ENCODE peak calls at places on chromosome 22, in six cellular contexts. W is A549, X is AG04450, A is RWPE1, B is left ventricle myocardium inferior, E is tibial artery. H is an unnamed sample.

GRCh38 chr22:24420072-24420976 is 7.1 kb upstream of the ADORA2A start:
- DNase-seq in W (no peak), B (no peak), E (no peak), X (no peak), A (no peak), H (no peak)

GRCh38 chr22:49087716-49088660 is 739.7 kb downstream of the BRD1 start:
- DNase-seq in E (no peak), W (no peak), B (no peak), A (no peak), X (no peak), H (no peak)

GRCh38 chr22:42185915-42186439 is 55.4 kb upstream of the CYP2D6 start:
- DNase-seq in A (no peak), E (no peak), W (no peak), B (no peak), X (no peak), H (no peak)

GRCh38 chr22:24937114-24937513 is 9.4 kb downstream of the LHFPL7 start:
- DNase-seq in W (no peak), X (no peak), E (no peak), B (no peak), A (no peak), H (no peak)

GRCh38 chr22:20509344-20510047 is 2.1 kb downstream of the MED15 start:
- DNase-seq in A (peak; percentile 86), E (peak; percentile 88), W (peak; percentile 48), X (peak; percentile 82), B (peak; percentile 73), H (peak; percentile 48)

GRCh38 chr22:27122561-27122960 is 465.2 kb downstream of the MIAT start:
- DNase-seq in X (no peak), W (no peak), E (no peak), B (no peak), A (no peak), H (no peak)

GRCh38 chr22:29443452-29443851 is 5.1 kb downstream of the RFPL1 start:
- DNase-seq in A (no peak), E (no peak), B (no peak), X (no peak), W (no peak), H (no peak)

GRCh38 chr22:37569009-37569920 is 9.0 kb downstream of the CDC42EP1 start:
- DNase-seq in B (no peak), W (no peak), E (no peak), X (no peak), A (no peak), H (no peak)

GRCh38 chr22:25364281-25364680 is 144.8 kb downstream of the CRYBB2 start:
- DNase-seq in B (no peak), X (no peak), E (peak; percentile 52), W (no peak), A (no peak), H (no peak)

GRCh38 chr22:37924386-37925065 is 18.4 kb downstream of the MICALL1 start:
- DNase-seq in A (no peak), W (no peak), E (no peak), B (no peak), X (no peak), H (no peak)

GRCh38 chr22:39727541-39727940 is 157.0 kb downstream of the CACNA1I start:
- DNase-seq in E (peak; percentile 20), A (peak; percentile 17), B (no peak), X (no peak), W (peak; percentile 24), H (no peak)

GRCh38 chr22:24950272-24950902 is 2.1 kb upstream of the KIAA1671 start:
- DNase-seq in E (no peak), B (no peak), X (no peak), W (no peak), A (no peak), H (no peak)

GRCh38 chr22:31970490-31971444 is 26.4 kb downstream of the YWHAH start:
- DNase-seq in W (peak; percentile 71), B (peak; percentile 77), A (peak; percentile 85), E (peak; percentile 87), X (peak; percentile 7), H (peak; percentile 80)

GRCh38 chr22:23070418-23071162 is at the start of gene GNAZ:
- DNase-seq in A (no peak), B (no peak), W (no peak), E (peak; percentile 65), X (no peak), H (no peak)

GRCh38 chr22:30628491-30628890 is 7.1 kb upstream of the SLC35E4 start:
- DNase-seq in W (no peak), B (peak; percentile 34), X (no peak), A (no peak), E (no peak), H (no peak)

GRCh38 chr22:23183107-23183698 is 2.9 kb downstream of the BCR start:
- DNase-seq in B (peak; percentile 35), A (no peak), W (no peak), X (no peak), E (peak; percentile 85), H (no peak)

GRCh38 chr22:48175721-48176120 is 1413.3 kb downstream of the TBC1D22A start:
- DNase-seq in W (no peak), B (no peak), E (no peak), A (no peak), X (no peak), H (no peak)

GRCh38 chr22:29733362-29734322 is 13.8 kb downstream of the CABP7 start:
- DNase-seq in A (peak; percentile 28), E (no peak), X (no peak), W (no peak), B (peak; percentile 28), H (no peak)

GRCh38 chr22:17945156-17945850 is 79.1 kb downstream of the MICAL3 start:
- DNase-seq in W (no peak), A (no peak), E (no peak), B (no peak), X (no peak), H (no peak)

GRCh38 chr22:17944205-17944725 is 80.1 kb downstream of the MICAL3 start:
- DNase-seq in B (no peak), A (no peak), X (no peak), E (no peak), W (no peak), H (no peak)

GRCh38 chr22:17946691-17947367 is 77.5 kb downstream of the MICAL3 start:
- DNase-seq in A (no peak), E (no peak), X (no peak), W (no peak), B (no peak), H (no peak)

GRCh38 chr22:17948101-17948500 is 76.3 kb downstream of the MICAL3 start:
- DNase-seq in A (no peak), X (no peak), E (no peak), B (no peak), W (no peak), H (no peak)

DNA sequence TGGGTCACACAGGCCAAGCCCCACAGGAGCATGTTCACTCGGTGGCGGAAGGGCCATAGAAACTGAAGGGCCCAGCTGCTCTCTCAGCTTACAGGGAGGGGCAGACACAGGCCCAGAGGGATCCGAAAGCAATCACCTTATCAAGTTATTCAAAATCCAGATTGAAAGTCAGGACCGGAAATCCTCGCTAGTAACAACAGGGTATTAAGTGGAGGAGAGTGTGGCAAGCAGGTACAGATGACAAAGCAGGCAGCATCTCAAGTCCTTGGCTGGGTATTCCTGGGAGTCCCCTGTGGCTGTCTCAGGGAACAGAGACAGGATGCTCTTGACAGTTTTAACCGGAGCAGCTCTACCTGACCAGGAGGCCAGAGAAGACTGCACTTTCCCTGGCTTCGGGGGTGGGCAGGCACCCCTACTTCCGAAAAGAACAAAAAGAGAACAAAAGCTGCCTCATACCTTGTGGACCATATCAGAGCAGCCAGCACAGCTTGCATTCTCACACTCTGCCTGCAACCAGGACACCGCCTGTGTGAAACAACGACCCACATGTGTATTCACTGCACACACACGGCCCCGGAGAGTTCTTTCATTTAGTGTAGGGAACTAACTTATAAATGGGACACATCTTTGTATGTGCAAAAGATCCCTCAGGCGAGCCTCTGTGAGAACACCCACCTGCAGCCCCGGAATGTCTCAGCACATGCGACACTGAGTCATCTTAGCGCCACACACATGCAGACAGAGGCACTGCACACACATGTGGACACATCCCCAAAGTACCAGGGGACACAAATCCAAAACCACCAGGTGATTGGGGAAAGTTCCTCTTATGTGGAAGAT is 78.3 kb downstream of the MICAL3 start:
- DNase-seq in X (no peak), E (no peak), W (no peak), A (no peak), B (no peak), H (no peak)
- TF ChIP-seq CTCF in X (no peak), E (no peak), W (no peak), A (no peak), B (no peak), H (no peak)

DNA sequence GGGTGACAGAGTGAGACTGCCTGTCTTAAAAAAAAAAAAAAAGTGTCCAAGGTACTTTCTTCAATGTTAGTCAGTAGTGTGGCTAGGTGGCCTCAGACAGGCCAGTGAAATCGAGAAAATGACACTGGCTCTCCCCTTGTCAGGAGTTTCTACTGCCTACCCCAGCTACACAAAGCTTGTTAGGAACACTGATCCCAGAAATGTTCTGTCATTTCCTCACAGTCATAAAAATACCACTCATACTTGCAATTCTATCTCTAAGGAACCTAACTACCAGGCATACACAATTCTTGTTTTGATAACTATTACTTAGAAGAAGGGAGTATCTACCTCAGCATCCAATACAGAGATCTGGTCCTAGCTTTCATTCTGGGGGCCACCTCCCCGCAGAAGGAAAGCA is 31.3 kb downstream of the ATP6V1E1 start:
- DNase-seq in X (no peak), B (no peak), E (no peak), A (no peak), W (no peak), H (no peak)
- H3K27ac ChIP-seq in X (no peak overlapping the region), B (no peak overlapping the region), E (no peak overlapping the region), A (no peak overlapping the region), W (no peak overlapping the region), H (no peak overlapping the region)

DNA sequence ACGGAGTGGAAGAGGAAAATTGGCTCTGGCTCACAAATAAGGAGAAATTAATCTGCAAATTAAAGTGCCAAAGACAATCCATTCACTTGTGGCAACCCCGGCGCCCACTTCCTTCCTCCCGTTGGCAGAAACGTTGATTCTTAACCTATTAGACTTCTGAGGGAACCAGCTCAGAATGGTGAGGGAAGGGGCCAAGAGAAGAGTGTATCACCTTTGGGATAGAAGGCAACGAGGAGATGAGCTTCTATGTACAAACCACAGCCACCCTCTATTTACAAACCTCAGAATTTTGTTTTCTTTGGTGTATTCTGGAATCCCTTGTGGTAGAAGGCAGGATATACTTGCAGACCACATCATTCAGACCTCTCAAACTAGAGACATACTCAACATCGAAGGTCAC is 1.1 kb downstream of the MB start:
- DNase-seq in E (no peak), A (no peak), W (no peak), B (no peak), X (no peak), H (no peak)
- TF ChIP-seq CTCF in E (no peak), A (no peak), W (no peak), B (no peak), X (no peak), H (no peak)

GRCh38 chr22:50713571-50714056 is 24.4 kb upstream of the ACR start:
- DNase-seq in A (no peak), B (peak; percentile 15), X (no peak), W (no peak), E (no peak), H (no peak)
- H3K27ac ChIP-seq in A (no peak overlapping the region), B (peak overlapping the region; percentile 76), X (no peak overlapping the region), W (no peak overlapping the region), E (no peak overlapping the region), H (no peak overlapping the region)